ENCODE peak calls at places on chromosomes 12 and 14, in seven cellular contexts. One of them, this sample, is unnamed.

GRCh38 chr14:67502867-67503266 is 14.3 kb upstream of the TMEM229B start:
- DNase-seq in psoas muscle: no peak
- DNase-seq in adrenal gland: no peak
- DNase-seq in frontal cortex: no peak
- DNase-seq in naive thymus-derived CD8-positive, alpha-beta T cell: no peak
- DNase-seq in tibial nerve: no peak
- DNase-seq in pons: no peak
- DNase-seq in this sample: no peak

GRCh38 chr12:39831587-39832315 is 212.1 kb upstream of the ABCD2 start:
- DNase-seq in psoas muscle: no peak
- DNase-seq in adrenal gland: no peak
- DNase-seq in frontal cortex: no peak
- DNase-seq in naive thymus-derived CD8-positive, alpha-beta T cell: no peak
- DNase-seq in tibial nerve: no peak
- DNase-seq in pons: no peak
- DNase-seq in this sample: no peak

GRCh38 chr14:52951730-52952481 is 1.1 kb upstream of the FERMT2 start:
- DNase-seq in psoas muscle: no peak
- DNase-seq in adrenal gland: peak; percentile 64
- DNase-seq in frontal cortex: peak; percentile 40
- DNase-seq in naive thymus-derived CD8-positive, alpha-beta T cell: no peak
- DNase-seq in tibial nerve: no peak
- DNase-seq in pons: peak; percentile 83
- DNase-seq in this sample: peak; percentile 61

GRCh38 chr14:105532735-105533141 is 6.4 kb downstream of the TMEM121 start:
- DNase-seq in psoas muscle: peak; percentile 47
- DNase-seq in adrenal gland: no peak
- DNase-seq in frontal cortex: no peak
- DNase-seq in naive thymus-derived CD8-positive, alpha-beta T cell: no peak
- DNase-seq in tibial nerve: no peak
- DNase-seq in pons: no peak
- DNase-seq in this sample: peak; percentile 64

GRCh38 chr12:78898416-78898815 is 33.8 kb downstream of the SYT1 start:
- DNase-seq in psoas muscle: peak; percentile 35
- DNase-seq in adrenal gland: peak; percentile 18
- DNase-seq in frontal cortex: no peak
- DNase-seq in naive thymus-derived CD8-positive, alpha-beta T cell: no peak
- DNase-seq in tibial nerve: no peak
- DNase-seq in pons: peak; percentile 58
- DNase-seq in this sample: peak; percentile 8

GRCh38 chr12:16347391-16348298 is at the start of gene MGST1:
- DNase-seq in psoas muscle: peak; percentile 80
- DNase-seq in adrenal gland: peak; percentile 88
- DNase-seq in frontal cortex: no peak
- DNase-seq in naive thymus-derived CD8-positive, alpha-beta T cell: no peak
- DNase-seq in tibial nerve: peak; percentile 48
- DNase-seq in pons: no peak
- DNase-seq in this sample: peak; percentile 67

GRCh38 chr12:6866920-6867406 is 368 bp upstream of the TPI1 start:
- DNase-seq in psoas muscle: no peak
- DNase-seq in adrenal gland: peak; percentile 58
- DNase-seq in frontal cortex: no peak
- DNase-seq in naive thymus-derived CD8-positive, alpha-beta T cell: no peak
- DNase-seq in tibial nerve: no peak
- DNase-seq in pons: peak; percentile 58
- DNase-seq in this sample: no peak

GRCh38 chr14:89504602-89505320 is 87.7 kb upstream of the FOXN3 start:
- DNase-seq in psoas muscle: no peak
- DNase-seq in adrenal gland: peak; percentile 44
- DNase-seq in frontal cortex: no peak
- DNase-seq in naive thymus-derived CD8-positive, alpha-beta T cell: no peak
- DNase-seq in tibial nerve: no peak
- DNase-seq in pons: peak; percentile 33
- DNase-seq in this sample: peak; percentile 60

GRCh38 chr12:49138587-49138986 is 7.4 kb upstream of the TUBA1B start:
- DNase-seq in psoas muscle: no peak
- DNase-seq in adrenal gland: no peak
- DNase-seq in frontal cortex: no peak
- DNase-seq in naive thymus-derived CD8-positive, alpha-beta T cell: no peak
- DNase-seq in tibial nerve: no peak
- DNase-seq in pons: no peak
- DNase-seq in this sample: peak; percentile 45

GRCh38 chr12:94832780-94833760 is 170.4 kb downstream of the NDUFA12 start:
- DNase-seq in psoas muscle: peak; percentile 66
- DNase-seq in adrenal gland: no peak
- DNase-seq in frontal cortex: no peak
- DNase-seq in naive thymus-derived CD8-positive, alpha-beta T cell: no peak
- DNase-seq in tibial nerve: no peak
- DNase-seq in pons: peak; percentile 79
- DNase-seq in this sample: peak; percentile 86

GRCh38 chr14:89078021-89078676 is 253.7 kb downstream of the TTC8 start:
- DNase-seq in psoas muscle: no peak
- DNase-seq in adrenal gland: no peak
- DNase-seq in frontal cortex: peak; percentile 9
- DNase-seq in naive thymus-derived CD8-positive, alpha-beta T cell: no peak
- DNase-seq in tibial nerve: no peak
- DNase-seq in pons: no peak
- DNase-seq in this sample: no peak

GRCh38 chr12:22083167-22083566 is 37.1 kb downstream of the CMAS start:
- DNase-seq in psoas muscle: no peak
- DNase-seq in adrenal gland: no peak
- DNase-seq in frontal cortex: peak; percentile 38
- DNase-seq in naive thymus-derived CD8-positive, alpha-beta T cell: no peak
- DNase-seq in tibial nerve: no peak
- DNase-seq in pons: peak; percentile 74
- DNase-seq in this sample: peak; percentile 46

GRCh38 chr14:51298895-51299294 is 58.8 kb downstream of the TMX1 start:
- DNase-seq in psoas muscle: no peak
- DNase-seq in adrenal gland: no peak
- DNase-seq in frontal cortex: no peak
- DNase-seq in naive thymus-derived CD8-positive, alpha-beta T cell: no peak
- DNase-seq in tibial nerve: no peak
- DNase-seq in pons: no peak
- DNase-seq in this sample: no peak

GRCh38 chr14:91830777-91831176 is 36.6 kb downstream of the TC2N start:
- DNase-seq in psoas muscle: no peak
- DNase-seq in adrenal gland: no peak
- DNase-seq in frontal cortex: no peak
- DNase-seq in naive thymus-derived CD8-positive, alpha-beta T cell: no peak
- DNase-seq in tibial nerve: no peak
- DNase-seq in pons: peak; percentile 5
- DNase-seq in this sample: peak; percentile 14

GRCh38 chr14:34462132-34462893 is at the start of gene SPTSSA:
- DNase-seq in psoas muscle: peak; percentile 96
- DNase-seq in adrenal gland: peak; percentile 93
- DNase-seq in frontal cortex: peak; percentile 98
- DNase-seq in naive thymus-derived CD8-positive, alpha-beta T cell: peak; percentile 70
- DNase-seq in tibial nerve: peak; percentile 86
- DNase-seq in pons: peak; percentile 86
- DNase-seq in this sample: peak; percentile 94

GRCh38 chr12:104672501-104673265 is 215.9 kb downstream of the CHST11 start:
- DNase-seq in psoas muscle: peak; percentile 66
- DNase-seq in adrenal gland: peak; percentile 91
- DNase-seq in frontal cortex: no peak
- DNase-seq in naive thymus-derived CD8-positive, alpha-beta T cell: no peak
- DNase-seq in tibial nerve: no peak
- DNase-seq in pons: peak; percentile 45
- DNase-seq in this sample: no peak

GRCh38 chr12:108634225-108634795 is 616 bp upstream of the SELPLG start:
- DNase-seq in psoas muscle: no peak
- DNase-seq in adrenal gland: no peak
- DNase-seq in frontal cortex: no peak
- DNase-seq in naive thymus-derived CD8-positive, alpha-beta T cell: peak; percentile 29
- DNase-seq in tibial nerve: no peak
- DNase-seq in pons: no peak
- DNase-seq in this sample: peak; percentile 66

GRCh38 chr14:59585891-59586554 is 9.4 kb upstream of the CCDC175 start:
- DNase-seq in psoas muscle: no peak
- DNase-seq in adrenal gland: no peak
- DNase-seq in frontal cortex: no peak
- DNase-seq in naive thymus-derived CD8-positive, alpha-beta T cell: no peak
- DNase-seq in tibial nerve: no peak
- DNase-seq in pons: no peak
- DNase-seq in this sample: peak; percentile 29

GRCh38 chr14:105061428-105062047 is 3.7 kb downstream of the GPR132 start:
- DNase-seq in psoas muscle: peak; percentile 75
- DNase-seq in adrenal gland: peak; percentile 21
- DNase-seq in frontal cortex: no peak
- DNase-seq in naive thymus-derived CD8-positive, alpha-beta T cell: peak; percentile 30
- DNase-seq in tibial nerve: no peak
- DNase-seq in pons: no peak
- DNase-seq in this sample: no peak

GRCh38 chr12:128724468-128725046 is 99.2 kb downstream of the SLC15A4 start:
- DNase-seq in psoas muscle: no peak
- DNase-seq in adrenal gland: no peak
- DNase-seq in frontal cortex: no peak
- DNase-seq in naive thymus-derived CD8-positive, alpha-beta T cell: no peak
- DNase-seq in tibial nerve: no peak
- DNase-seq in pons: no peak
- DNase-seq in this sample: no peak

GRCh38 chr14:64438181-64438839 is 27.0 kb upstream of the AKAP5 start:
- DNase-seq in psoas muscle: no peak
- DNase-seq in adrenal gland: no peak
- DNase-seq in frontal cortex: no peak
- DNase-seq in naive thymus-derived CD8-positive, alpha-beta T cell: no peak
- DNase-seq in tibial nerve: no peak
- DNase-seq in pons: no peak
- DNase-seq in this sample: no peak

GRCh38 chr12:52349196-52349595 is 18.1 kb downstream of the KRT85 start:
- DNase-seq in psoas muscle: no peak
- DNase-seq in adrenal gland: no peak
- DNase-seq in frontal cortex: no peak
- DNase-seq in naive thymus-derived CD8-positive, alpha-beta T cell: no peak
- DNase-seq in tibial nerve: no peak
- DNase-seq in pons: no peak
- DNase-seq in this sample: peak; percentile 56

GRCh38 chr14:61512508-61512907 is 182.8 kb upstream of the HIF1A start:
- DNase-seq in psoas muscle: no peak
- DNase-seq in adrenal gland: no peak
- DNase-seq in frontal cortex: no peak
- DNase-seq in naive thymus-derived CD8-positive, alpha-beta T cell: no peak
- DNase-seq in tibial nerve: no peak
- DNase-seq in pons: no peak
- DNase-seq in this sample: no peak